ENCODE peak calls at places on chromosomes 5 and 9, in nine cellular contexts. One of them, this sample, is unnamed.

GRCh38 chr5:180464603-180464970 is 29.6 kb upstream of the CNOT6 start:
- DNase-seq in pulmonary artery endothelial cell: no peak
- DNase-seq in T-helper 9 cell: no peak
- DNase-seq in SK-MEL-5: no peak
- DNase-seq in KG1: no peak
- DNase-seq in esophagus muscularis mucosa: no peak
- DNase-seq in HCEC 1CT: no peak
- DNase-seq in iris pigment epithelial cell: no peak
- DNase-seq in central memory CD8-positive, alpha-beta T cell: no peak
- DNase-seq in this sample: no peak

GRCh38 chr5:135034186-135034962 is at the start of gene PITX1:
- DNase-seq in pulmonary artery endothelial cell: no peak
- DNase-seq in T-helper 9 cell: no peak
- DNase-seq in SK-MEL-5: no peak
- DNase-seq in KG1: no peak
- DNase-seq in esophagus muscularis mucosa: no peak
- DNase-seq in HCEC 1CT: peak
- DNase-seq in iris pigment epithelial cell: peak
- DNase-seq in central memory CD8-positive, alpha-beta T cell: no peak
- DNase-seq in this sample: peak

GRCh38 chr9:6838158-6838557 is 80.4 kb downstream of the KDM4C start:
- DNase-seq in pulmonary artery endothelial cell: no peak
- DNase-seq in T-helper 9 cell: no peak
- DNase-seq in SK-MEL-5: peak
- DNase-seq in KG1: no peak
- DNase-seq in esophagus muscularis mucosa: no peak
- DNase-seq in HCEC 1CT: no peak
- DNase-seq in iris pigment epithelial cell: no peak
- DNase-seq in central memory CD8-positive, alpha-beta T cell: no peak
- DNase-seq in this sample: no peak

GRCh38 chr5:37724395-37725125 is 115.3 kb downstream of the GDNF start:
- DNase-seq in pulmonary artery endothelial cell: no peak
- DNase-seq in T-helper 9 cell: no peak
- DNase-seq in SK-MEL-5: no peak
- DNase-seq in KG1: no peak
- DNase-seq in esophagus muscularis mucosa: no peak
- DNase-seq in HCEC 1CT: no peak
- DNase-seq in iris pigment epithelial cell: peak
- DNase-seq in central memory CD8-positive, alpha-beta T cell: no peak
- DNase-seq in this sample: no peak

GRCh38 chr5:169161022-169161680 is 139.8 kb downstream of the SLIT3 start:
- DNase-seq in pulmonary artery endothelial cell: no peak
- DNase-seq in T-helper 9 cell: no peak
- DNase-seq in SK-MEL-5: peak
- DNase-seq in KG1: no peak
- DNase-seq in esophagus muscularis mucosa: no peak
- DNase-seq in HCEC 1CT: no peak
- DNase-seq in iris pigment epithelial cell: peak
- DNase-seq in central memory CD8-positive, alpha-beta T cell: no peak
- DNase-seq in this sample: no peak

GRCh38 chr9:83978992-83979811 is 813 bp downstream of the HNRNPK start:
- DNase-seq in pulmonary artery endothelial cell: peak
- DNase-seq in T-helper 9 cell: peak
- DNase-seq in SK-MEL-5: peak
- DNase-seq in KG1: no peak
- DNase-seq in esophagus muscularis mucosa: peak
- DNase-seq in HCEC 1CT: peak
- DNase-seq in iris pigment epithelial cell: peak
- DNase-seq in central memory CD8-positive, alpha-beta T cell: peak
- DNase-seq in this sample: peak

GRCh38 chr5:64693636-64694035 is 3.3 kb downstream of the SHISAL2B start:
- DNase-seq in pulmonary artery endothelial cell: no peak
- DNase-seq in T-helper 9 cell: no peak
- DNase-seq in SK-MEL-5: no peak
- DNase-seq in KG1: no peak
- DNase-seq in esophagus muscularis mucosa: no peak
- DNase-seq in HCEC 1CT: peak
- DNase-seq in iris pigment epithelial cell: peak
- DNase-seq in central memory CD8-positive, alpha-beta T cell: no peak
- DNase-seq in this sample: peak

GRCh38 chr9:3942351-3942750 is 357.5 kb downstream of the GLIS3 start:
- DNase-seq in pulmonary artery endothelial cell: no peak
- DNase-seq in T-helper 9 cell: no peak
- DNase-seq in SK-MEL-5: no peak
- DNase-seq in KG1: no peak
- DNase-seq in esophagus muscularis mucosa: no peak
- DNase-seq in HCEC 1CT: no peak
- DNase-seq in iris pigment epithelial cell: no peak
- DNase-seq in central memory CD8-positive, alpha-beta T cell: no peak
- DNase-seq in this sample: no peak

GRCh38 chr9:95738438-95738837 is 137.1 kb upstream of the ERCC6L2 start:
- DNase-seq in pulmonary artery endothelial cell: no peak
- DNase-seq in T-helper 9 cell: no peak
- DNase-seq in SK-MEL-5: no peak
- DNase-seq in KG1: no peak
- DNase-seq in esophagus muscularis mucosa: no peak
- DNase-seq in HCEC 1CT: no peak
- DNase-seq in iris pigment epithelial cell: no peak
- DNase-seq in central memory CD8-positive, alpha-beta T cell: no peak
- DNase-seq in this sample: no peak

GRCh38 chr9:113361304-113362018 is 12.1 kb downstream of the BSPRY start:
- DNase-seq in pulmonary artery endothelial cell: no peak
- DNase-seq in T-helper 9 cell: no peak
- DNase-seq in SK-MEL-5: no peak
- DNase-seq in KG1: no peak
- DNase-seq in esophagus muscularis mucosa: no peak
- DNase-seq in HCEC 1CT: peak
- DNase-seq in iris pigment epithelial cell: peak
- DNase-seq in central memory CD8-positive, alpha-beta T cell: no peak
- DNase-seq in this sample: no peak

GRCh38 chr5:76958976-76959767 is 6.3 kb downstream of the CRHBP start:
- DNase-seq in pulmonary artery endothelial cell: peak
- DNase-seq in T-helper 9 cell: no peak
- DNase-seq in SK-MEL-5: peak
- DNase-seq in KG1: no peak
- DNase-seq in esophagus muscularis mucosa: no peak
- DNase-seq in HCEC 1CT: peak
- DNase-seq in iris pigment epithelial cell: peak
- DNase-seq in central memory CD8-positive, alpha-beta T cell: no peak
- DNase-seq in this sample: peak

GRCh38 chr5:179287071-179287470 is 58.2 kb downstream of the ADAMTS2 start:
- DNase-seq in pulmonary artery endothelial cell: no peak
- DNase-seq in T-helper 9 cell: no peak
- DNase-seq in SK-MEL-5: no peak
- DNase-seq in KG1: no peak
- DNase-seq in esophagus muscularis mucosa: no peak
- DNase-seq in HCEC 1CT: no peak
- DNase-seq in iris pigment epithelial cell: no peak
- DNase-seq in central memory CD8-positive, alpha-beta T cell: no peak
- DNase-seq in this sample: no peak

GRCh38 chr5:43396762-43397304 is 15.4 kb downstream of the CCL28 start:
- DNase-seq in pulmonary artery endothelial cell: no peak
- DNase-seq in T-helper 9 cell: peak
- DNase-seq in SK-MEL-5: peak
- DNase-seq in KG1: peak
- DNase-seq in esophagus muscularis mucosa: peak
- DNase-seq in HCEC 1CT: no peak
- DNase-seq in iris pigment epithelial cell: peak
- DNase-seq in central memory CD8-positive, alpha-beta T cell: peak
- DNase-seq in this sample: no peak

GRCh38 chr5:5492087-5492933 is 69.8 kb downstream of the ICE1 start:
- DNase-seq in pulmonary artery endothelial cell: no peak
- DNase-seq in T-helper 9 cell: peak
- DNase-seq in SK-MEL-5: peak
- DNase-seq in KG1: no peak
- DNase-seq in esophagus muscularis mucosa: no peak
- DNase-seq in HCEC 1CT: peak
- DNase-seq in iris pigment epithelial cell: peak
- DNase-seq in central memory CD8-positive, alpha-beta T cell: no peak
- DNase-seq in this sample: peak

GRCh38 chr5:6780802-6781391 is 67.7 kb downstream of the TENT4A start:
- DNase-seq in pulmonary artery endothelial cell: no peak
- DNase-seq in T-helper 9 cell: no peak
- DNase-seq in SK-MEL-5: peak
- DNase-seq in KG1: no peak
- DNase-seq in esophagus muscularis mucosa: no peak
- DNase-seq in HCEC 1CT: peak
- DNase-seq in iris pigment epithelial cell: no peak
- DNase-seq in central memory CD8-positive, alpha-beta T cell: no peak
- DNase-seq in this sample: peak

GRCh38 chr5:116360008-116360853 is 214.4 kb downstream of the SEMA6A start:
- DNase-seq in pulmonary artery endothelial cell: no peak
- DNase-seq in T-helper 9 cell: no peak
- DNase-seq in SK-MEL-5: no peak
- DNase-seq in KG1: no peak
- DNase-seq in esophagus muscularis mucosa: peak
- DNase-seq in HCEC 1CT: no peak
- DNase-seq in iris pigment epithelial cell: no peak
- DNase-seq in central memory CD8-positive, alpha-beta T cell: no peak
- DNase-seq in this sample: no peak

GRCh38 chr9:37997636-37998374 is 71.2 kb downstream of the SHB start:
- DNase-seq in pulmonary artery endothelial cell: no peak
- DNase-seq in T-helper 9 cell: no peak
- DNase-seq in SK-MEL-5: no peak
- DNase-seq in KG1: no peak
- DNase-seq in esophagus muscularis mucosa: no peak
- DNase-seq in HCEC 1CT: no peak
- DNase-seq in iris pigment epithelial cell: no peak
- DNase-seq in central memory CD8-positive, alpha-beta T cell: no peak
- DNase-seq in this sample: no peak

GRCh38 chr9:110183208-110184145 is 24.5 kb downstream of the C9orf152 start:
- DNase-seq in pulmonary artery endothelial cell: peak
- DNase-seq in T-helper 9 cell: peak
- DNase-seq in SK-MEL-5: peak
- DNase-seq in KG1: no peak
- DNase-seq in esophagus muscularis mucosa: no peak
- DNase-seq in HCEC 1CT: peak
- DNase-seq in iris pigment epithelial cell: peak
- DNase-seq in central memory CD8-positive, alpha-beta T cell: no peak
- DNase-seq in this sample: peak

GRCh38 chr5:128237504-128237903 is 153.9 kb downstream of the SLC12A2 start:
- DNase-seq in pulmonary artery endothelial cell: no peak
- DNase-seq in T-helper 9 cell: no peak
- DNase-seq in SK-MEL-5: no peak
- DNase-seq in KG1: no peak
- DNase-seq in esophagus muscularis mucosa: no peak
- DNase-seq in HCEC 1CT: no peak
- DNase-seq in iris pigment epithelial cell: peak
- DNase-seq in central memory CD8-positive, alpha-beta T cell: no peak
- DNase-seq in this sample: no peak

GRCh38 chr5:2199697-2200096 is 317.0 kb upstream of the IRX4 start:
- DNase-seq in pulmonary artery endothelial cell: no peak
- DNase-seq in T-helper 9 cell: no peak
- DNase-seq in SK-MEL-5: no peak
- DNase-seq in KG1: no peak
- DNase-seq in esophagus muscularis mucosa: no peak
- DNase-seq in HCEC 1CT: no peak
- DNase-seq in iris pigment epithelial cell: no peak
- DNase-seq in central memory CD8-positive, alpha-beta T cell: no peak
- DNase-seq in this sample: no peak

GRCh38 chr9:87834357-87834756 is 48.3 kb upstream of the SPATA31E1 start:
- DNase-seq in pulmonary artery endothelial cell: no peak
- DNase-seq in T-helper 9 cell: no peak
- DNase-seq in SK-MEL-5: peak
- DNase-seq in KG1: no peak
- DNase-seq in esophagus muscularis mucosa: no peak
- DNase-seq in HCEC 1CT: no peak
- DNase-seq in iris pigment epithelial cell: no peak
- DNase-seq in central memory CD8-positive, alpha-beta T cell: no peak
- DNase-seq in this sample: no peak

GRCh38 chr5:148482697-148483462 is 99.1 kb downstream of the FBXO38 start:
- DNase-seq in pulmonary artery endothelial cell: no peak
- DNase-seq in T-helper 9 cell: peak
- DNase-seq in SK-MEL-5: peak
- DNase-seq in KG1: no peak
- DNase-seq in esophagus muscularis mucosa: no peak
- DNase-seq in HCEC 1CT: peak
- DNase-seq in iris pigment epithelial cell: peak
- DNase-seq in central memory CD8-positive, alpha-beta T cell: peak
- DNase-seq in this sample: no peak

GRCh38 chr5:82221020-82221419 is 57.1 kb downstream of the RPS23 start:
- DNase-seq in pulmonary artery endothelial cell: no peak
- DNase-seq in T-helper 9 cell: no peak
- DNase-seq in SK-MEL-5: no peak
- DNase-seq in KG1: no peak
- DNase-seq in esophagus muscularis mucosa: no peak
- DNase-seq in HCEC 1CT: no peak
- DNase-seq in iris pigment epithelial cell: no peak
- DNase-seq in central memory CD8-positive, alpha-beta T cell: no peak
- DNase-seq in this sample: no peak

GRCh38 chr5:65034029-65034781 is 265.5 kb downstream of the CWC27 start:
- DNase-seq in pulmonary artery endothelial cell: no peak
- DNase-seq in T-helper 9 cell: no peak
- DNase-seq in SK-MEL-5: no peak
- DNase-seq in KG1: no peak
- DNase-seq in esophagus muscularis mucosa: no peak
- DNase-seq in HCEC 1CT: no peak
- DNase-seq in iris pigment epithelial cell: peak
- DNase-seq in central memory CD8-positive, alpha-beta T cell: no peak
- DNase-seq in this sample: no peak

GRCh38 chr5:17056056-17056690 is 120.1 kb upstream of the MYO10 start:
- DNase-seq in pulmonary artery endothelial cell: no peak
- DNase-seq in T-helper 9 cell: no peak
- DNase-seq in SK-MEL-5: no peak
- DNase-seq in KG1: no peak
- DNase-seq in esophagus muscularis mucosa: no peak
- DNase-seq in HCEC 1CT: no peak
- DNase-seq in iris pigment epithelial cell: peak
- DNase-seq in central memory CD8-positive, alpha-beta T cell: no peak
- DNase-seq in this sample: no peak